ENCODE peak calls at places on chromosomes 6 and 20, in four cellular contexts. I, Q, E and K are unnamed samples.

GRCh38 chr6:24323632-24324337 is 34.1 kb downstream of the DCDC2 start:
- DNase-seq in I (no peak), Q (no peak), E (no peak), K (no peak)

GRCh38 chr6:5994234-5994998 is 12.3 kb downstream of the NRN1 start:
- DNase-seq in I (no peak), Q (no peak), E (no peak), K (no peak)

GRCh38 chr6:154343473-154344308 is 12.9 kb downstream of the IPCEF1 start:
- DNase-seq in I (peak; percentile 72), Q (peak; percentile 24), E (peak; percentile 60), K (no peak)

GRCh38 chr6:138572200-138572875 is 73.0 kb upstream of the NHSL1 start:
- DNase-seq in I (no peak), Q (no peak), E (no peak), K (no peak)

GRCh38 chr6:135236732-135237131 is 55.6 kb downstream of the MYB start:
- DNase-seq in I (no peak), Q (no peak), E (no peak), K (no peak)

GRCh38 chr6:150334790-150335783 is 33.7 kb upstream of the IYD start:
- DNase-seq in I (peak; percentile 84), Q (peak; percentile 80), E (no peak), K (no peak)

GRCh38 chr6:166277021-166277420 is 31.2 kb downstream of the PRR18 start:
- DNase-seq in I (no peak), Q (no peak), E (no peak), K (no peak)

GRCh38 chr6:111471958-111472357 is 11.1 kb downstream of the REV3L start:
- DNase-seq in I (no peak), Q (no peak), E (no peak), K (no peak)

GRCh38 chr20:62156592-62157386 is 13.2 kb downstream of the SS18L1 start:
- DNase-seq in I (peak; percentile 80), Q (peak; percentile 46), E (no peak), K (no peak)

GRCh38 chr6:70520575-70520974 is 46.2 kb upstream of the SDHAF4 start:
- DNase-seq in I (peak; percentile 17), Q (no peak), E (no peak), K (no peak)

GRCh38 chr6:35496851-35497570 is at the start of gene TEAD3:
- DNase-seq in I (peak; percentile 82), Q (no peak), E (no peak), K (no peak)
- H2AFZ ChIP-seq in I (peak within 1 kb of the TSS; percentile 84), Q (no peak within 1 kb of the TSS), E (no peak within 1 kb of the TSS), K (peak within 1 kb of the TSS; percentile 65)

DNA sequence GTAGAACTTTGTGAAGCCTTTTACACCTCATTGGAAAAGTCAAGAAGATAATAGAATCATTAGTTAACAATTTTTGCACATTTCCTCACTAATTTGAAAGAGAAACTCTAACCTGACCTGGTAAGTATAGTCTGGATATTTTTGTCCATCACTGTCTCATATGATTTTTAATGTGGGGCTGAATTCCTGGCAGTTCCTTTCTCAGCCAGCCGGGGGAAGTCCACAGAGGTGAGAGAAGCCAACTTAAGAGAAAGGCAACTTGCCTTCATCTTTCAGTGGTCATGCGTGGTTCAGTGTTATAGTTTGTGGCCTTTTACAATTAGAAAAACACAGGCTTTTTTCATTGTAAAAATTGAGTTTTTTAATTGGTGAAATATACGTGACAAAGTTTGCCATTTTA is 80.6 kb downstream of the CDYL start:
- DNase-seq in I (no peak), Q (no peak), E (no peak), K (no peak)
- TF ChIP-seq EGR1 in I (no peak), Q (no peak), E (no peak), K (no peak)

GRCh38 chr20:33896509-33896908 is 85.4 kb downstream of the CHMP4B start:
- DNase-seq in I (no peak), Q (no peak), E (no peak), K (no peak)
- H2AFZ ChIP-seq in I (no peak overlapping the region), Q (no peak overlapping the region), E (no peak overlapping the region), K (no peak overlapping the region)

GRCh38 chr6:35755525-35755924 is 18.7 kb downstream of the ARMC12 start:
- DNase-seq in I (no peak), Q (no peak), E (no peak), K (no peak)

GRCh38 chr6:35752330-35752729 is 15.5 kb downstream of the ARMC12 start:
- DNase-seq in I (no peak), Q (no peak), E (no peak), K (no peak)

GRCh38 chr6:35751594-35751993 is 14.8 kb downstream of the ARMC12 start:
- DNase-seq in I (no peak), Q (no peak), E (no peak), K (no peak)

GRCh38 chr6:35757461-35758123 is 18.8 kb upstream of the CLPSL2 start:
- DNase-seq in I (peak; percentile 81), Q (peak; percentile 71), E (no peak), K (no peak)

DNA sequence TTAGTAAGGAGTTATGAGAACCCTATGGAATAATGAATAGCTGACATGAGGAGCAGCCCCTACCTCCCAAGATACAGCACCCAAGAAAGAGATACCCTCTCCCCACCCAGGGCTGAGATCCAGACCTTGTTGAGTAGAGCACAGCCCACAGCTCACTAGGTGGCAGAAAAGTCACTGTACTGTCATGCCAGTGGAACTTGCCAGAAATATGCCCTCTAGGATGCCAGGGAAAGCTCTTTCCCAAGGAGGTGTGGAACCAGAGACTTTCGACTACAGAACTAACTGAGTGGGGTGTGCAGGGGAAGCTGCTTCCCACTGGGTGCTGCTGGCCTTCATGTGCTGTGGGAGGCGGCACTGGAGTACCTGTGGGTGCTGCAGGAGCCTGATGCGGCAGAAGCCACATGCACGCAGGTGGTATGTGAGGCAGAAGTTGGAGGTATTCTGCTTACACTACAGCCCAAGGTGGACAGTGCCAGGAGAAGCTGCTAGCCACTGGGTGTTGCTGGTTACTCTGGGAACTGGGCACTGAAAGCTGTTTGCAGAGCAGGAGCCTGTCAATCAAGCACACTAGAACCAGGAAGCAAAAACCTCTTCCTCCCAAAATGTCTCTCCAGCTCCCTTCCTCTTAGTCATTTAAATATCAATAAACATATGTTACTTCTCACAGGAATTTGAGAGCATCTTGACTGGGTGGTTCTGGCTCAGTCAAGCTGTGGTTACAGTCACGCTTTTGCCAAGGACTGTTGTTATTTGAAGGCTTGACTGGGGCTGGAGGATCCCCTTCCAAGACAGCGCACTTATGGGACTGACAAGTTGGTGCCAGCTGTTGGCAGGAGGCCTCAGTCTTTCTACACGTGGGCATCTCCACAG is 17.9 kb downstream of the ARMC12 start:
- DNase-seq in I (no peak), Q (no peak), E (no peak), K (no peak)
- TF ChIP-seq EGR1 in I (no peak), Q (no peak), E (no peak), K (no peak)

GRCh38 chr6:116430860-116431259 is 30.3 kb upstream of the CALHM6 start:
- DNase-seq in I (peak; percentile 16), Q (no peak), E (no peak), K (no peak)

GRCh38 chr6:116422238-116422637 is 38.9 kb upstream of the CALHM6 start:
- DNase-seq in I (no peak), Q (no peak), E (no peak), K (no peak)

GRCh38 chr6:116429111-116429510 is 32.1 kb upstream of the CALHM6 start:
- DNase-seq in I (no peak), Q (no peak), E (no peak), K (no peak)

GRCh38 chr6:116424001-116424400 is 37.2 kb upstream of the CALHM6 start:
- DNase-seq in I (no peak), Q (no peak), E (no peak), K (no peak)

GRCh38 chr6:116426551-116426950 is 34.6 kb upstream of the CALHM6 start:
- DNase-seq in I (no peak), Q (no peak), E (no peak), K (no peak)
- H2AFZ ChIP-seq in I (no peak overlapping the region), Q (no peak overlapping the region), E (no peak overlapping the region), K (no peak overlapping the region)

GRCh38 chr6:170008386-170008785 is 257.0 kb downstream of the ERMARD start:
- DNase-seq in I (no peak), Q (no peak), E (no peak), K (no peak)

GRCh38 chr6:170006524-170007467 is 255.4 kb downstream of the ERMARD start:
- DNase-seq in I (no peak), Q (no peak), E (peak; percentile 82), K (no peak)

GRCh38 chr6:170007468-170008240 is 256.2 kb downstream of the ERMARD start:
- DNase-seq in I (no peak), Q (no peak), E (no peak), K (no peak)

GRCh38 chr6:170010665-170011232 is 259.3 kb downstream of the ERMARD start:
- DNase-seq in I (no peak), Q (no peak), E (no peak), K (no peak)

GRCh38 chr6:170011233-170012142 is 260.1 kb downstream of the ERMARD start:
- DNase-seq in I (no peak), Q (no peak), E (no peak), K (no peak)
- TF ChIP-seq EGR1 in I (no peak), Q (no peak), E (no peak), K (no peak)

DNA sequence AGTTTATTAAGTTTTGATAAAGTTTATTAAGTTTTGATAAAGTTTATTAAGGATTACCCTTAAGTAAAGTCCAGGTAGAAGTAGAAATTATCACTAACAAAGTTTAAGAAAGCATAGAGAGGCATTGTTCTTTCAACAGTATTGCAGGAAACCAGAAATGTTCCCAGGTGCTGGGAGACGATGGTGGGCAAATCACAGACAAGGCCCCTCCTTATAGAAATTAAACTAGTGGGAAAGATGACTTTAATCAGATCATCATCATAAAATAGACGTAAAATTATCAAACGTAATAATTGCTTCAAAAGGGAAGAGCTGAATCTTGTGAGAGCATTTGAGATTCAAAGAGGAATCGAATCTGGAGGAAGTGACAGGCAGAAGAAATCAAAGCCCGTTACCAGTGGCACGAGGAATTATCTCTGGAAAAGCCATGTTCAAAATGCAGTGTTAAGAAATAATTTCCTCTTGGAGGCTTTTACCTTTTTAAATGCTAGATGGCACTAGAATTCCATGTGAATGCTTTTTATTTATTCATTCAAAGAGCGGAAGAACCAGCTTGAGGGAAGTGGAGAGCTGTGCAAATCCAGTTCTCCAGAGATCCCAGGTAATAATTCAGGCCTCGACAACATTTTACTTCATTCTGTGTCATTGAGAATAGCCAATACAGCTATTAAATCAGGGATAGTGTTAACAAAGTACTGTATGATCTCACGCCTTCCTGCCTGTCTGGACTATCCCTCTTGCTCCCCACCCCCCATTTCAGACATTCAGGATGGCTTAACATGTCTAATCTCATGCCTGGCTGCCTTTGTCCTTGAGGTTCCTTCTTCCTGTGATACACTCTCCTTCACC is 1.0 kb upstream of the APMAP start:
- DNase-seq in I (no peak), Q (no peak), E (no peak), K (no peak)
- H2AFZ ChIP-seq in I (peak overlapping the region; percentile 95), Q (no peak overlapping the region), E (peak overlapping the region; percentile 85), K (no peak overlapping the region)